ENCODE peak calls at places on chromosomes 13 and 19, in seven cellular contexts. N is esophagus muscularis mucosa, H is activated B cell treated with CpG ODN at 0.5 μM for 24 hours, Y is WERI-Rb-1, T is right lobe of liver, M is thyroid gland, A is astrocyte of the spinal cord. D is an unnamed sample.

GRCh38 chr13:21944610-21945009 is 273.7 kb downstream of the FGF9 start:
- DNase-seq in A (no peak), N (no peak), M (no peak), T (no peak), Y (no peak), H (no peak), D (no peak)

GRCh38 chr13:45178349-45179142 is 22.3 kb downstream of the KCTD4 start:
- DNase-seq in T (no peak), M (no peak), Y (no peak), N (no peak), H (no peak), A (peak), D (no peak)

GRCh38 chr13:73704587-73704986 is 429.6 kb downstream of the KLF12 start:
- DNase-seq in H (no peak), M (no peak), N (peak), A (no peak), T (no peak), Y (no peak), D (no peak)

GRCh38 chr13:76892488-76892887 is 6.3 kb upstream of the KCTD12 start:
- DNase-seq in A (no peak), N (no peak), Y (no peak), H (no peak), T (no peak), M (no peak), D (no peak)

GRCh38 chr13:48281556-48281955 is 22.0 kb upstream of the RB1 start:
- DNase-seq in N (no peak), M (no peak), H (no peak), A (no peak), Y (no peak), T (no peak), D (no peak)

GRCh38 chr19:34104099-34104498 is 68.2 kb upstream of the LSM14A start:
- DNase-seq in Y (no peak), H (no peak), T (no peak), M (no peak), N (no peak), A (no peak), D (no peak)

GRCh38 chr13:108306768-108307332 is 37.3 kb downstream of the TNFSF13B start:
- DNase-seq in H (no peak), N (no peak), Y (no peak), M (no peak), T (no peak), A (no peak), D (no peak)

GRCh38 chr19:2561895-2562294 is 86.0 kb downstream of the GADD45B start:
- DNase-seq in N (no peak), T (no peak), Y (no peak), H (peak), A (no peak), M (no peak), D (no peak)

GRCh38 chr13:86757236-86757978 is 913.8 kb upstream of the SLITRK5 start:
- DNase-seq in M (no peak), N (no peak), T (no peak), A (peak), Y (no peak), H (no peak), D (no peak)

GRCh38 chr19:49064768-49065611 is at the start of gene NTF4:
- DNase-seq in H (no peak), N (no peak), Y (peak), A (no peak), T (no peak), M (peak), D (peak)

GRCh38 chr13:29456419-29456818 is 139.1 kb downstream of the SLC7A1 start:
- DNase-seq in M (no peak), N (no peak), H (no peak), T (no peak), Y (no peak), A (no peak), D (no peak)

GRCh38 chr13:99908129-99908805 is 63.3 kb downstream of the ZIC5 start:
- DNase-seq in H (no peak), T (peak), N (no peak), M (no peak), Y (no peak), A (peak), D (no peak)

GRCh38 chr19:55649579-55650557 is 1.9 kb downstream of the CCDC106 start:
- DNase-seq in A (no peak), H (no peak), T (no peak), Y (no peak), M (no peak), N (no peak), D (no peak)

DNA sequence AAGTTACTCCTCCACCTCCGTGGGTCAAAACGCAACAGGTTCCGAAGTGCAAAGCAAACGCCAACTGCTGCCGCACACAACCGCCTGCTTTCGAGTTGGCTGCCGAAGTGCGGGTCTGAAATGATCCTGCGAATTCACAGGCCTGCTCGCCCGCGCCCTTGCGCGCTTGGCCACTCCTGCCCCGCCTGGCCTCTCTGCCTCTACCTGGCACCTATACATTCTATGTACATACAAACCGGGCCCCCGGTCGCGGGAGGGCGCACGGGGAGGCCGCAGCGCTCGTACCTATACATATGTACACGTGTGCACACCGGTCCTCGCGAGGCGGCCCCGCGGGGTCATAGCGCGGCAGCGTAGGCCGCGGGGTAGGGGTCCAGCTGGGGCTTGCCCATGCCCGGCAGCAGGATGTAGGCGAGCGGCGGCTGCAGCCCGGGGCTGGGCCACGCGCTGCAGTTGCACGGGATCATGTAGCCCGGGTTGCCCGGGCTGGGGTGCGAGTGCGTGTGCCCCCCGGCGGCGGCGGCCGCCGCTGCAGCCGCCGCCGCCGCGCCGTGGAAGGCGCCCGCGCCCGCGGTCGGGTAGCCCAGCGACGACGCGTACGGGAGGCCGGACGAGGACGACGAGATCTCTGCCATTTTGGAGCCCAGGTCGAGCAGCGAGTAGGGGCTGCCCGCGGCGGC is 1.3 kb downstream of the SOX21 start:
- DNase-seq in M (no peak), N (peak), H (no peak), T (no peak), A (peak), Y (peak), D (no peak)
- TF ChIP-seq CTCF in M (no peak), N (no peak), H (no peak), T (no peak), A (no peak), Y (peak), D (no peak)

DNA sequence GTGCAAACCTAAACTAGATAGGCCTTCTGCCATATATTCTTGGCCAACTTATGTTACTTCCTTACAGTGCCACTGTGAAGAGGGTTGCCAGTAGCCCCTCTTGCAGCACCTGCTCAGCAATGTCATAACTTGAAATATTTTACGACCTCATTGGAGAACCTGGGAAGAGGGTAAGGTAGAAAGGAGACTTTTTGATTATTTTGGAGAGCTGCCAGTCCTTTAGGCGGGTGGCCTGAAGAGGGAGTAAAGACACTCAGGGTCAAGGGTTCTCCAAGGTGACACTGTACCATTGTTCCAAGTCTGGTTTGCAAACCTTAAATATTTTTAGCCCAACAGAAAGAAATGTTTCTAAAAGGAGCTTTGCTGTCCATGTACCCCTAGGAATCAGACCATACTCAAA is 118.3 kb downstream of the FLT1 start:
- DNase-seq in H (no peak), N (no peak), A (no peak), Y (no peak), T (no peak), M (peak), D (no peak)
- TF ChIP-seq CTCF in H (no peak), N (no peak), A (no peak), Y (peak), T (no peak), M (no peak), D (no peak)

GRCh38 chr13:23467048-23467931 is 33.8 kb upstream of the SACS start:
- DNase-seq in N (peak), M (peak), A (no peak), Y (no peak), T (no peak), H (no peak), D (no peak)
- TF ChIP-seq CTCF in N (no peak), M (no peak), A (no peak), Y (no peak), T (no peak), H (no peak), D (no peak)

DNA sequence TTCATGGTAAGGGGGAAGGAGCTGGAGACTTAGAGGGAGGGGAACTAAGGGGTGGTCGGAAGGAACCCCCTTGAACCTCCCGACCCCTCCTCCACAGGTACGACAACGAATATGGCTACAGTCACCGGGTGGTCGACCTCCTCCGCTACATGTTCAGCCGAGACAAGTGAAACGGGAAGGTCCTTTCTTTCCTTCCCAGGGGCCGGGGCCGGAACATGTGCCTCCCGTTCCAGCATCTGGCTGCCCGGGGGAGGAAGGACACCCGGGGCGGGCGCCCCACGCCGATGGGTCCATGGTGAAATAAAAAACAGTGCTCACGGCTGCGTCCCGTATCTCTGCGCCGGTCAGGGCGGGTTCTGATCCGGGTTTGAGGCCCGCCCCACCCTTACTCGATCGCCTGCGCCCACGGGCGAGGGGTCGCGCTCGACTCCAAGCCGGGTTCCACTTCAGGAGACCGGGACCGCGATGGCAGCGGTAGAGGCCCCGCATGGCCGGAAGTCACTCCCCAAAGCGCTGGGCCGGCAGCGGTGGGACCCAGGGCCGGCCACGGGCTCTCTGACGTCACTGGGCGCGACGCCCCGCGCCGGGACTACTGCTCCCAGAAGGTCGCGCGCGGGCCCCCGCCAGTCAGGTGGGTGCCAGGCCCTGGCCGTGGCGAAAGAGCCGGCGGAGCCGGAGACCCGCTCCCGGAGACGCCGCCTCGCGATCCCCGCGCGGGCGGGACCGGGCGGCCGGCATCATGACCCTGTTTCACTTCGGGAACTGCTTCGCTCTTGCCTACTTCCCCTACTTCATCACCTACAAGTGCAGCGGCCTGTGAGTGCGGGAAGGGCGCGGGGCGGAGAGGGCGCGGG is at the start of gene TMEM147:
- DNase-seq in A (peak), Y (peak), T (peak), H (peak), N (peak), M (peak), D (peak)
- TF ChIP-seq CTCF in A (no peak), Y (no peak), T (no peak), H (no peak), N (no peak), M (no peak), D (no peak)

D was measured in mesothelial cell of epicardium.